ENCODE peak calls at places on chromosomes 6 and 20, in six cellular contexts. V, H, Z, K, N and O are unnamed samples.

GRCh38 chr6:94956910-94957309 is 620.4 kb upstream of the MANEA start:
- DNase-seq in Z (no peak), K (no peak), N (no peak), H (no peak), V (no peak), O (no peak)

GRCh38 chr6:10528170-10528981 is 7.2 kb downstream of the GCNT2 start:
- DNase-seq in V (no peak), H (no peak), K (no peak), Z (no peak), N (peak; percentile 42), O (no peak)

GRCh38 chr6:135092724-135093123 is 38.1 kb upstream of the HBS1L start:
- DNase-seq in H (no peak), Z (no peak), N (no peak), V (no peak), K (no peak), O (no peak)

GRCh38 chr6:80217799-80218198 is 111.3 kb downstream of the BCKDHB start:
- DNase-seq in N (no peak), H (no peak), Z (no peak), V (no peak), K (no peak), O (no peak)

GRCh38 chr20:44858959-44859358 is 26.5 kb upstream of the YWHAB start:
- DNase-seq in N (no peak), Z (no peak), H (no peak), V (no peak), K (no peak), O (no peak)

GRCh38 chr20:62921119-62921687 is 5.1 kb downstream of the DIDO1 start:
- DNase-seq in Z (no peak), N (peak; percentile 44), K (peak; percentile 49), V (peak; percentile 56), H (no peak), O (no peak)

GRCh38 chr6:12233693-12234551 is 56.2 kb upstream of the EDN1 start:
- DNase-seq in Z (peak; percentile 46), K (peak; percentile 63), N (peak; percentile 88), H (no peak), V (peak; percentile 56), O (no peak)

GRCh38 chr6:133436652-133437051 is 195.5 kb downstream of the EYA4 start:
- DNase-seq in V (no peak), H (no peak), N (no peak), K (no peak), Z (no peak), O (no peak)

GRCh38 chr6:170307080-170307545 is 555 bp downstream of the FAM120B start:
- DNase-seq in N (no peak), K (no peak), Z (no peak), V (no peak), H (no peak), O (peak; percentile 54)

GRCh38 chr20:41300906-41301305 is 16.6 kb downstream of the ZHX3 start:
- DNase-seq in H (no peak), Z (no peak), N (no peak), V (no peak), K (no peak), O (no peak)

GRCh38 chr6:17703256-17703694 is 3.5 kb downstream of the NUP153 start:
- DNase-seq in V (no peak), H (no peak), Z (no peak), K (no peak), N (peak; percentile 68), O (no peak)

GRCh38 chr20:37393196-37393862 is 47.4 kb downstream of the SRC start:
- DNase-seq in V (no peak), H (no peak), Z (no peak), N (no peak), K (no peak), O (no peak)

GRCh38 chr6:53363341-53364079 is 14.8 kb upstream of the ELOVL5 start:
- DNase-seq in N (no peak), V (no peak), K (no peak), Z (no peak), H (no peak), O (no peak)

GRCh38 chr6:22146581-22147468 is 150.0 kb downstream of the PRL start:
- DNase-seq in V (no peak), N (no peak), H (peak; percentile 75), K (no peak), Z (no peak), O (no peak)

GRCh38 chr20:13008761-13009681 is at the start of gene SPTLC3:
- DNase-seq in N (peak; percentile 66), K (no peak), V (no peak), Z (no peak), H (no peak), O (no peak)

GRCh38 chr6:38095054-38095453 is 275.5 kb downstream of the ZFAND3 start:
- DNase-seq in H (no peak), V (no peak), N (peak; percentile 60), Z (peak; percentile 14), K (no peak), O (no peak)

GRCh38 chr6:53694800-53695394 is 29.3 kb upstream of the KLHL31 start:
- DNase-seq in N (no peak), K (no peak), Z (no peak), V (no peak), H (no peak), O (no peak)

GRCh38 chr6:2810092-2810671 is 31.5 kb downstream of the SERPINB1 start:
- DNase-seq in N (no peak), H (no peak), V (no peak), Z (no peak), K (peak; percentile 96), O (no peak)

DNA sequence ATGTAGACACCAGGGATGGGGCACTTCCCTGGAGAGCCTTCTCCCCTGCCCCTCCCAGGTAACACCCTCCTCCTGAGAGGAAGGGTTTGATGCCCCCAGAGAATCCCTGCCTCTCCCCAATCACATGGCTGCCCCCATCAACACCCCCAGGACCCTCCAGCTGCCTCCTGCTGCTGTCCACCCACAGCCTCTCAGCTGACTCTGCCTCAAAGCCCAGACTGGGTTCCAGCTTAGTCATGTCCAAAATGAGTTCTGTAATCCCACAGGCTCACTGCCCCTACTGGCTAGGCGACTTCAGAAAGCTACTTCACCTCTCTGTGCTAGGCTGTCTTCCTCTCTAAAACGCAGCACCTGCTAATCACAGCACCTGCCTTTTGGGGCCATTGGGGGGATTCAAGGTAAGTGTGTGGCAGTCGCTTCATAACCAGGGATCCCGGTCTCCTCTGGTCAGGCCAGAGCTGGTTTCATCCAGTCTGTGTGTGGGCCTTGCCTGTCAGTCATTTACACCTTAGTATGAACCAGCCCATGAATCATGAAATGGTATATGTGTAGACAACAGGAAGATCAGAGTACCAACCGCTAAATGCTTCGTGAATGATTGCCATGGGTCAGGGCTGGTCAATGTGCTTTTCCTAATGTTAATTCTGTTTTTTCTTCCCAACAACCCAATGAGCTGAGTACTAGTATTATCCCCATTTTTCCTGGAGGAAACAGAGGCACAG is 40.4 kb downstream of the TFEB start:
- DNase-seq in Z (no peak), V (no peak), N (no peak), H (no peak), K (no peak), O (no peak)
- TF ChIP-seq CTCF in Z (peak; percentile 11), V (no peak), N (no peak), H (no peak), K (no peak), O (no peak)

GRCh38 chr20:10360878-10361277 is 73.1 kb downstream of the MKKS start:
- DNase-seq in Z (no peak), K (no peak), N (peak; percentile 32), H (no peak), V (no peak), O (no peak)

GRCh38 chr20:10359621-10360040 is 74.4 kb downstream of the MKKS start:
- DNase-seq in V (no peak), H (no peak), Z (no peak), K (no peak), N (peak; percentile 56), O (no peak)

GRCh38 chr20:10356628-10357027 is 77.4 kb downstream of the MKKS start:
- DNase-seq in N (no peak), H (no peak), V (no peak), K (no peak), Z (no peak), O (no peak)

GRCh38 chr20:10357061-10357708 is 76.8 kb downstream of the MKKS start:
- DNase-seq in K (no peak), Z (no peak), N (no peak), V (no peak), H (no peak), O (no peak)

DNA sequence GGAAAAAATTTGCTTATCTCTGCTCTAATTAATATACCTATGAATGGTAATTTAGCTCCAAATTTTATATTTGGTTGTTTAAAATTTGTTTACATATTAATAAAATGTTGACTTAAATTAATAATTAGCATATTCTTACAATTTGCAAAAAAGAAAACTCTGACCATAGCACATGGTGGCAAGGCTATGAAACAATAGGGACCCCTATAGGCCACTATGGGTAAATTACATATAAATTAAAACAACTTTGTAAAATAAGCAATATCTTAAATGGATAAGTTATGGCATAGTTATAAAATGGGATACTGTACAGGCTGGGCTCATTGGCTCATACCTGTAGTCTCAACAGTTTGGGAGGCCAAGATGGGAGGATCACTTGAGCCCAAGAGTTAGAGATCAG is 76.0 kb downstream of the MKKS start:
- DNase-seq in N (no peak), Z (no peak), H (no peak), V (no peak), K (no peak), O (no peak)
- TF ChIP-seq CTCF in N (peak; percentile 56), Z (no peak), H (peak; percentile 83), V (no peak), K (peak; percentile 49), O (peak; percentile 64)

DNA sequence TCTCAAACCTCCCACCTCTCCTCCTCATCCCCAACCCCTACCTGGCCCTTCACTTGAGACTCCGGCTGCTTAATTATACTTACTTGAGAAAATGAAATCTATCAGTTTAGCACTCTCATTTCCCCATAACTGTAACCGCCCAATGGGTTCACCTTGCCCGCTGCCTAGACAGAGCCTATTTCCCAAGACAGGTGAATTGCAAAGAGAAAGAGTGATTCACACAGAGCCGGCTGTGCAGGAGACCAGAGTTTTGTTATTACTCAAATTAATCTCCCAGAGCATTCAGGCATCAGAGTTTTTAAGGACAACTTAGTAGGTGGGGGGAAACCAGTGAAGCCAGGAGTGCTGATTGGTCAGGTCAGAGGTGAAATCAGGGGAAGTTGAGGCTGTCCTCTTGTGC is 301.4 kb upstream of the CDYL start:
- DNase-seq in N (no peak), Z (no peak), H (no peak), K (no peak), V (no peak), O (no peak)
- TF ChIP-seq CTCF in N (no peak), Z (no peak), H (no peak), K (no peak), V (no peak), O (no peak)

GRCh38 chr6:36386495-36387439 is 702 bp downstream of the ETV7 start:
- DNase-seq in V (no peak), K (no peak), Z (peak; percentile 24), H (no peak), N (peak; percentile 65), O (no peak)
- TF ChIP-seq CTCF in V (no peak), K (peak; percentile 11), Z (peak; percentile 21), H (peak; percentile 62), N (peak; percentile 22), O (peak; percentile 38)

GRCh38 chr6:119445666-119446622 is 96.4 kb upstream of the MAN1A1 start:
- DNase-seq in K (no peak), N (peak; percentile 92), V (no peak), H (no peak), Z (no peak), O (no peak)
- TF ChIP-seq CTCF in K (no peak), N (no peak), V (no peak), H (no peak), Z (no peak), O (no peak)

GRCh38 chr6:123967900-123968299 is 164.2 kb downstream of the NKAIN2 start:
- DNase-seq in V (no peak), H (no peak), Z (no peak), K (no peak), N (no peak), O (no peak)

GRCh38 chr6:123962508-123962907 is 158.8 kb downstream of the NKAIN2 start:
- DNase-seq in Z (no peak), H (no peak), N (no peak), V (peak; percentile 32), K (no peak), O (no peak)

GRCh38 chr6:123965894-123966293 is 162.2 kb downstream of the NKAIN2 start:
- DNase-seq in V (no peak), N (peak; percentile 29), K (no peak), H (no peak), Z (no peak), O (no peak)
- TF ChIP-seq CTCF in V (no peak), N (peak; percentile 41), K (peak; percentile 43), H (peak; percentile 60), Z (no peak), O (peak; percentile 61)